ENCODE peak calls at places on chromosomes 3 and 15, in seven cellular contexts. One of them, this sample, is unnamed.

GRCh38 chr15:90291679-90292356 is 26.3 kb downstream of the NGRN start:
- DNase-seq in ecto neural progenitor cell: no peak
- DNase-seq in HS-27A: no peak
- DNase-seq in activated naive CD4-positive, alpha-beta T cell treated with anti-CD3 and anti-CD28 coated beads, Interleukin-2, amount 50 U/mL, for 16 hours: no peak
- DNase-seq in T-cell: no peak
- DNase-seq in HuH-7: peak
- DNase-seq in activated CD8-positive, alpha-beta memory T cell treated with anti-CD3 and anti-CD28 coated beads, Interleukin-2, amount 50 U/mL, for 4 hours: no peak
- DNase-seq in this sample: no peak

GRCh38 chr15:71364117-71364584 is 248.9 kb downstream of the THSD4 start:
- DNase-seq in ecto neural progenitor cell: no peak
- DNase-seq in activated CD8-positive, alpha-beta memory T cell treated with anti-CD3 and anti-CD28 coated beads, Interleukin-2, amount 50 U/mL, for 4 hours: no peak
- DNase-seq in HuH-7: no peak
- DNase-seq in HS-27A: no peak
- DNase-seq in T-cell: no peak
- DNase-seq in activated naive CD4-positive, alpha-beta T cell treated with anti-CD3 and anti-CD28 coated beads, Interleukin-2, amount 50 U/mL, for 16 hours: no peak
- DNase-seq in this sample: no peak

GRCh38 chr3:168249048-168249538 is 153.4 kb upstream of the GOLIM4 start:
- DNase-seq in HuH-7: no peak
- DNase-seq in HS-27A: peak
- DNase-seq in activated CD8-positive, alpha-beta memory T cell treated with anti-CD3 and anti-CD28 coated beads, Interleukin-2, amount 50 U/mL, for 4 hours: no peak
- DNase-seq in T-cell: no peak
- DNase-seq in activated naive CD4-positive, alpha-beta T cell treated with anti-CD3 and anti-CD28 coated beads, Interleukin-2, amount 50 U/mL, for 16 hours: no peak
- DNase-seq in ecto neural progenitor cell: no peak
- DNase-seq in this sample: no peak

GRCh38 chr3:138399766-138400165 is 34.6 kb upstream of the ESYT3 start:
- DNase-seq in activated CD8-positive, alpha-beta memory T cell treated with anti-CD3 and anti-CD28 coated beads, Interleukin-2, amount 50 U/mL, for 4 hours: no peak
- DNase-seq in HS-27A: no peak
- DNase-seq in HuH-7: no peak
- DNase-seq in ecto neural progenitor cell: no peak
- DNase-seq in activated naive CD4-positive, alpha-beta T cell treated with anti-CD3 and anti-CD28 coated beads, Interleukin-2, amount 50 U/mL, for 16 hours: no peak
- DNase-seq in T-cell: no peak
- DNase-seq in this sample: no peak

GRCh38 chr3:53630547-53630946 is 136.1 kb downstream of the CACNA1D start:
- DNase-seq in HS-27A: no peak
- DNase-seq in activated naive CD4-positive, alpha-beta T cell treated with anti-CD3 and anti-CD28 coated beads, Interleukin-2, amount 50 U/mL, for 16 hours: no peak
- DNase-seq in HuH-7: no peak
- DNase-seq in ecto neural progenitor cell: no peak
- DNase-seq in activated CD8-positive, alpha-beta memory T cell treated with anti-CD3 and anti-CD28 coated beads, Interleukin-2, amount 50 U/mL, for 4 hours: no peak
- DNase-seq in T-cell: no peak
- DNase-seq in this sample: no peak

GRCh38 chr15:87841426-87841998 is 415.0 kb downstream of the NTRK3 start:
- DNase-seq in ecto neural progenitor cell: no peak
- DNase-seq in HuH-7: no peak
- DNase-seq in activated naive CD4-positive, alpha-beta T cell treated with anti-CD3 and anti-CD28 coated beads, Interleukin-2, amount 50 U/mL, for 16 hours: no peak
- DNase-seq in HS-27A: no peak
- DNase-seq in activated CD8-positive, alpha-beta memory T cell treated with anti-CD3 and anti-CD28 coated beads, Interleukin-2, amount 50 U/mL, for 4 hours: no peak
- DNase-seq in T-cell: no peak
- DNase-seq in this sample: no peak

GRCh38 chr3:73510784-73511183 is 114.0 kb downstream of the PDZRN3 start:
- DNase-seq in HS-27A: no peak
- DNase-seq in ecto neural progenitor cell: no peak
- DNase-seq in activated CD8-positive, alpha-beta memory T cell treated with anti-CD3 and anti-CD28 coated beads, Interleukin-2, amount 50 U/mL, for 4 hours: no peak
- DNase-seq in activated naive CD4-positive, alpha-beta T cell treated with anti-CD3 and anti-CD28 coated beads, Interleukin-2, amount 50 U/mL, for 16 hours: no peak
- DNase-seq in HuH-7: no peak
- DNase-seq in T-cell: no peak
- DNase-seq in this sample: no peak

GRCh38 chr15:88735212-88735611 is 68.0 kb upstream of the ACAN start:
- DNase-seq in ecto neural progenitor cell: no peak
- DNase-seq in activated naive CD4-positive, alpha-beta T cell treated with anti-CD3 and anti-CD28 coated beads, Interleukin-2, amount 50 U/mL, for 16 hours: no peak
- DNase-seq in activated CD8-positive, alpha-beta memory T cell treated with anti-CD3 and anti-CD28 coated beads, Interleukin-2, amount 50 U/mL, for 4 hours: no peak
- DNase-seq in HuH-7: no peak
- DNase-seq in HS-27A: no peak
- DNase-seq in T-cell: no peak
- DNase-seq in this sample: no peak

GRCh38 chr15:65939901-65940617 is 70.8 kb downstream of the RAB11A start:
- DNase-seq in ecto neural progenitor cell: no peak
- DNase-seq in HS-27A: peak
- DNase-seq in T-cell: no peak
- DNase-seq in activated naive CD4-positive, alpha-beta T cell treated with anti-CD3 and anti-CD28 coated beads, Interleukin-2, amount 50 U/mL, for 16 hours: no peak
- DNase-seq in activated CD8-positive, alpha-beta memory T cell treated with anti-CD3 and anti-CD28 coated beads, Interleukin-2, amount 50 U/mL, for 4 hours: no peak
- DNase-seq in HuH-7: no peak
- DNase-seq in this sample: no peak

GRCh38 chr15:98966036-98966787 is 41.4 kb downstream of the PGPEP1L start:
- DNase-seq in T-cell: no peak
- DNase-seq in HS-27A: peak
- DNase-seq in activated CD8-positive, alpha-beta memory T cell treated with anti-CD3 and anti-CD28 coated beads, Interleukin-2, amount 50 U/mL, for 4 hours: no peak
- DNase-seq in HuH-7: no peak
- DNase-seq in ecto neural progenitor cell: no peak
- DNase-seq in activated naive CD4-positive, alpha-beta T cell treated with anti-CD3 and anti-CD28 coated beads, Interleukin-2, amount 50 U/mL, for 16 hours: no peak
- DNase-seq in this sample: no peak

This sample was measured in hepatocyte.